ENCODE peak calls at places on chromosomes 1 and 21, in nine cellular contexts. One of them, this sample, is unnamed.
A peak's percentile ranks its signal among the peaks of the same experiment; 100 is the strongest.

GRCh38 chr1:225766967-225767413 is 10.6 kb upstream of the SRP9 start:
- DNase-seq in CD4-positive, CD25-positive, alpha-beta regulatory T cell: no peak
- DNase-seq in endodermal cell: no peak
- DNase-seq in tibial nerve: no peak
- DNase-seq in aorta: peak; percentile 86
- DNase-seq in neural progenitor cell: no peak
- DNase-seq in sigmoid colon: peak; percentile 89
- DNase-seq in heart right ventricle: no peak
- DNase-seq in body of pancreas: peak; percentile 35
- DNase-seq in this sample: no peak

GRCh38 chr1:86259390-86259789 is 102.8 kb upstream of the COL24A1 start:
- DNase-seq in neural progenitor cell: no peak
- DNase-seq in aorta: no peak
- DNase-seq in tibial nerve: no peak
- DNase-seq in body of pancreas: no peak
- DNase-seq in CD4-positive, CD25-positive, alpha-beta regulatory T cell: no peak
- DNase-seq in endodermal cell: no peak
- DNase-seq in sigmoid colon: no peak
- DNase-seq in heart right ventricle: no peak
- DNase-seq in this sample: no peak

GRCh38 chr1:58794585-58794984 is 10.7 kb upstream of the JUN start:
- DNase-seq in endodermal cell: no peak
- DNase-seq in aorta: no peak
- DNase-seq in tibial nerve: no peak
- DNase-seq in heart right ventricle: no peak
- DNase-seq in sigmoid colon: no peak
- DNase-seq in CD4-positive, CD25-positive, alpha-beta regulatory T cell: no peak
- DNase-seq in neural progenitor cell: no peak
- DNase-seq in body of pancreas: no peak
- DNase-seq in this sample: no peak

GRCh38 chr21:29267666-29268065 is 31.1 kb upstream of the BACH1 start:
- DNase-seq in tibial nerve: no peak
- DNase-seq in neural progenitor cell: no peak
- DNase-seq in sigmoid colon: no peak
- DNase-seq in heart right ventricle: no peak
- DNase-seq in endodermal cell: no peak
- DNase-seq in body of pancreas: no peak
- DNase-seq in aorta: no peak
- DNase-seq in CD4-positive, CD25-positive, alpha-beta regulatory T cell: no peak
- DNase-seq in this sample: no peak

GRCh38 chr1:214636436-214636835 is 33.4 kb downstream of the CENPF start:
- DNase-seq in aorta: no peak
- DNase-seq in endodermal cell: no peak
- DNase-seq in body of pancreas: no peak
- DNase-seq in tibial nerve: no peak
- DNase-seq in CD4-positive, CD25-positive, alpha-beta regulatory T cell: no peak
- DNase-seq in sigmoid colon: no peak
- DNase-seq in neural progenitor cell: no peak
- DNase-seq in heart right ventricle: no peak
- DNase-seq in this sample: no peak

GRCh38 chr1:231376875-231377549 is 38.9 kb downstream of the SPRTN start:
- DNase-seq in sigmoid colon: no peak
- DNase-seq in heart right ventricle: no peak
- DNase-seq in tibial nerve: no peak
- DNase-seq in body of pancreas: no peak
- DNase-seq in aorta: no peak
- DNase-seq in CD4-positive, CD25-positive, alpha-beta regulatory T cell: no peak
- DNase-seq in neural progenitor cell: no peak
- DNase-seq in endodermal cell: no peak
- DNase-seq in this sample: no peak

GRCh38 chr1:89865498-89866385 is 44.9 kb downstream of the LRRC8D start:
- DNase-seq in endodermal cell: no peak
- DNase-seq in neural progenitor cell: no peak
- DNase-seq in body of pancreas: no peak
- DNase-seq in heart right ventricle: no peak
- DNase-seq in CD4-positive, CD25-positive, alpha-beta regulatory T cell: no peak
- DNase-seq in aorta: no peak
- DNase-seq in sigmoid colon: no peak
- DNase-seq in tibial nerve: no peak
- DNase-seq in this sample: no peak

GRCh38 chr1:93907718-93908117 is 1.5 kb downstream of the GCLM start:
- DNase-seq in body of pancreas: peak; percentile 16
- DNase-seq in tibial nerve: peak; percentile 13
- DNase-seq in aorta: no peak
- DNase-seq in neural progenitor cell: peak; percentile 4
- DNase-seq in CD4-positive, CD25-positive, alpha-beta regulatory T cell: no peak
- DNase-seq in sigmoid colon: no peak
- DNase-seq in endodermal cell: no peak
- DNase-seq in heart right ventricle: peak; percentile 15
- DNase-seq in this sample: no peak

GRCh38 chr1:14598007-14598497 is 433 bp upstream of the KAZN start:
- DNase-seq in heart right ventricle: no peak
- DNase-seq in neural progenitor cell: peak; percentile 67
- DNase-seq in CD4-positive, CD25-positive, alpha-beta regulatory T cell: no peak
- DNase-seq in tibial nerve: no peak
- DNase-seq in aorta: no peak
- DNase-seq in endodermal cell: peak; percentile 81
- DNase-seq in sigmoid colon: no peak
- DNase-seq in body of pancreas: no peak
- DNase-seq in this sample: no peak

GRCh38 chr1:184359909-184360308 is 26.9 kb upstream of the C1orf21 start:
- DNase-seq in aorta: no peak
- DNase-seq in tibial nerve: no peak
- DNase-seq in sigmoid colon: no peak
- DNase-seq in CD4-positive, CD25-positive, alpha-beta regulatory T cell: no peak
- DNase-seq in body of pancreas: no peak
- DNase-seq in endodermal cell: no peak
- DNase-seq in heart right ventricle: no peak
- DNase-seq in neural progenitor cell: no peak
- DNase-seq in this sample: no peak

GRCh38 chr21:41603476-41603875 is 95.5 kb upstream of the TMPRSS2 start:
- DNase-seq in heart right ventricle: no peak
- DNase-seq in body of pancreas: no peak
- DNase-seq in aorta: peak; percentile 57
- DNase-seq in endodermal cell: peak; percentile 34
- DNase-seq in CD4-positive, CD25-positive, alpha-beta regulatory T cell: no peak
- DNase-seq in sigmoid colon: peak; percentile 39
- DNase-seq in tibial nerve: no peak
- DNase-seq in neural progenitor cell: no peak
- DNase-seq in this sample: no peak

GRCh38 chr1:67646145-67647035 is 38.6 kb upstream of the GADD45A start:
- DNase-seq in heart right ventricle: peak; percentile 61
- DNase-seq in endodermal cell: no peak
- DNase-seq in CD4-positive, CD25-positive, alpha-beta regulatory T cell: no peak
- DNase-seq in sigmoid colon: no peak
- DNase-seq in aorta: no peak
- DNase-seq in body of pancreas: peak; percentile 41
- DNase-seq in neural progenitor cell: peak; percentile 85
- DNase-seq in tibial nerve: no peak
- DNase-seq in this sample: no peak

GRCh38 chr1:115492880-115493279 is 148.9 kb upstream of the VANGL1 start:
- DNase-seq in aorta: no peak
- DNase-seq in heart right ventricle: no peak
- DNase-seq in sigmoid colon: no peak
- DNase-seq in body of pancreas: no peak
- DNase-seq in tibial nerve: no peak
- DNase-seq in neural progenitor cell: no peak
- DNase-seq in endodermal cell: no peak
- DNase-seq in CD4-positive, CD25-positive, alpha-beta regulatory T cell: no peak
- DNase-seq in this sample: no peak

GRCh38 chr1:243946946-243947345 is 96.9 kb upstream of the AKT3 start:
- DNase-seq in heart right ventricle: no peak
- DNase-seq in aorta: no peak
- DNase-seq in body of pancreas: no peak
- DNase-seq in CD4-positive, CD25-positive, alpha-beta regulatory T cell: no peak
- DNase-seq in tibial nerve: no peak
- DNase-seq in neural progenitor cell: peak; percentile 59
- DNase-seq in sigmoid colon: no peak
- DNase-seq in endodermal cell: peak; percentile 82
- DNase-seq in this sample: peak; percentile 15

GRCh38 chr1:62391369-62391971 is 45.4 kb upstream of the USP1 start:
- DNase-seq in neural progenitor cell: peak; percentile 85
- DNase-seq in endodermal cell: peak; percentile 86
- DNase-seq in heart right ventricle: no peak
- DNase-seq in tibial nerve: no peak
- DNase-seq in aorta: no peak
- DNase-seq in CD4-positive, CD25-positive, alpha-beta regulatory T cell: no peak
- DNase-seq in sigmoid colon: no peak
- DNase-seq in body of pancreas: peak; percentile 25
- DNase-seq in this sample: no peak

GRCh38 chr1:225544924-225545323 is 108.0 kb downstream of the ENAH start:
- DNase-seq in sigmoid colon: no peak
- DNase-seq in CD4-positive, CD25-positive, alpha-beta regulatory T cell: no peak
- DNase-seq in aorta: no peak
- DNase-seq in heart right ventricle: no peak
- DNase-seq in body of pancreas: no peak
- DNase-seq in tibial nerve: no peak
- DNase-seq in endodermal cell: no peak
- DNase-seq in neural progenitor cell: no peak
- DNase-seq in this sample: no peak

GRCh38 chr1:162028726-162029125 is 5.1 kb upstream of the OLFML2B start:
- DNase-seq in sigmoid colon: no peak
- DNase-seq in heart right ventricle: no peak
- DNase-seq in aorta: no peak
- DNase-seq in tibial nerve: no peak
- DNase-seq in CD4-positive, CD25-positive, alpha-beta regulatory T cell: no peak
- DNase-seq in body of pancreas: no peak
- DNase-seq in endodermal cell: no peak
- DNase-seq in neural progenitor cell: no peak
- DNase-seq in this sample: no peak

GRCh38 chr1:246324711-246325110 is 182.4 kb downstream of the SMYD3 start:
- DNase-seq in heart right ventricle: no peak
- DNase-seq in tibial nerve: no peak
- DNase-seq in sigmoid colon: no peak
- DNase-seq in aorta: no peak
- DNase-seq in CD4-positive, CD25-positive, alpha-beta regulatory T cell: no peak
- DNase-seq in endodermal cell: peak; percentile 82
- DNase-seq in body of pancreas: no peak
- DNase-seq in neural progenitor cell: peak; percentile 14
- DNase-seq in this sample: no peak

GRCh38 chr1:244435562-244436205 is 16.0 kb downstream of the ADSS2 start:
- DNase-seq in neural progenitor cell: no peak
- DNase-seq in heart right ventricle: no peak
- DNase-seq in tibial nerve: no peak
- DNase-seq in CD4-positive, CD25-positive, alpha-beta regulatory T cell: no peak
- DNase-seq in sigmoid colon: no peak
- DNase-seq in aorta: no peak
- DNase-seq in body of pancreas: no peak
- DNase-seq in endodermal cell: no peak
- DNase-seq in this sample: no peak

DNA sequence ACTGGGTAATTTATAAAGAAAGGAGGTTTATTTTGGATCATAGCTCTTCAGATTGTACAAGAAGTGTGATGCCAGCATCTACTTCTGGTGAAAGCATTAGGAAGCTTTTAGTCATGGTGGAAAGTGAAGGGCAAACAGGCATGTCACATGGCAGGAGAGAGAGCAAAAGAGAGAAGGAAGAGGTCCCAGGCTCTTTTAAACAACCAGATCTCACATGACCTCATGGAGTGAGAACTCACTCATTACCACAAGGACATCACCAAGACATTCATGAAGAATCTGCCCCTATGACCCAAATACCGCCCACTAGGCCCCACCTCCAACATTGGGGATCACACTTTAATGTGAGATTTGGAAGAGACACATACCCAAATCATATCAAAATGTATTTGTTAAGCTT is 10.0 kb downstream of the RPTN start:
- DNase-seq in sigmoid colon: no peak
- DNase-seq in endodermal cell: no peak
- DNase-seq in aorta: no peak
- DNase-seq in CD4-positive, CD25-positive, alpha-beta regulatory T cell: no peak
- DNase-seq in tibial nerve: no peak
- DNase-seq in heart right ventricle: no peak
- DNase-seq in neural progenitor cell: no peak
- DNase-seq in body of pancreas: no peak
- DNase-seq in this sample: no peak
- H3K9me3 ChIP-seq in sigmoid colon: peaks cover 5% of the 10 kb centered on the region
- H3K9me3 ChIP-seq in endodermal cell: peaks cover 62% of the 10 kb centered on the region
- H3K9me3 ChIP-seq in aorta: peaks cover 5% of the 10 kb centered on the region
- H3K9me3 ChIP-seq in CD4-positive, CD25-positive, alpha-beta regulatory T cell: peaks cover 25% of the 10 kb centered on the region
- H3K9me3 ChIP-seq in tibial nerve: peaks cover 4% of the 10 kb centered on the region
- H3K9me3 ChIP-seq in heart right ventricle: peaks cover 24% of the 10 kb centered on the region
- H3K9me3 ChIP-seq in neural progenitor cell: peaks cover 10% of the 10 kb centered on the region
- H3K9me3 ChIP-seq in body of pancreas: peaks cover 9% of the 10 kb centered on the region
- H3K9me3 ChIP-seq in this sample: no peaks in the 10 kb centered on the region

GRCh38 chr1:200767326-200767725 is 28.6 kb downstream of the CAMSAP2 start:
- DNase-seq in aorta: no peak
- DNase-seq in CD4-positive, CD25-positive, alpha-beta regulatory T cell: no peak
- DNase-seq in heart right ventricle: no peak
- DNase-seq in sigmoid colon: no peak
- DNase-seq in endodermal cell: no peak
- DNase-seq in tibial nerve: no peak
- DNase-seq in body of pancreas: no peak
- DNase-seq in neural progenitor cell: no peak
- DNase-seq in this sample: no peak

DNA sequence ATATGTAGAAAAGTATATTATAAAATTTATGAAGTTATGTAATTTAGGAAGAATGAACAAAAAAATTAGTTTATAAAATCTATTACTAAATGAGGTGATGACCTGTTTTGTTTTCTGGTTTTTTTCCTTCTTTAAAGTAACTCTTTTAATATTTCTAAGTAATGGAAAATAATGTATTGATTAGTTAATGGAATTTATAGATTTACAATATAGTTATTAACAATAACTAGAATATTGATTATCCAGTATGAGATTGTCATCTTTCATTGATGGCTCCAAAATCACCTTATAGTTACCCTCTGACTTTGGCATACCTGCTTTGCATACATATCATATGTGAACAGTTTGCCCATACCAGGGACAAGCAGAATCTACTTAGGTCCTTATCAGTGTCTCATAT is 23.4 kb downstream of the CAMSAP2 start:
- DNase-seq in heart right ventricle: no peak
- DNase-seq in CD4-positive, CD25-positive, alpha-beta regulatory T cell: no peak
- DNase-seq in body of pancreas: no peak
- DNase-seq in endodermal cell: no peak
- DNase-seq in tibial nerve: no peak
- DNase-seq in neural progenitor cell: no peak
- DNase-seq in aorta: no peak
- DNase-seq in sigmoid colon: no peak
- DNase-seq in this sample: no peak
- H3K9me3 ChIP-seq in heart right ventricle: no peaks in the 10 kb centered on the region
- H3K9me3 ChIP-seq in CD4-positive, CD25-positive, alpha-beta regulatory T cell: no peaks in the 10 kb centered on the region
- H3K9me3 ChIP-seq in body of pancreas: no peaks in the 10 kb centered on the region
- H3K9me3 ChIP-seq in endodermal cell: no peaks in the 10 kb centered on the region
- H3K9me3 ChIP-seq in tibial nerve: no peaks in the 10 kb centered on the region
- H3K9me3 ChIP-seq in neural progenitor cell: no peaks in the 10 kb centered on the region
- H3K9me3 ChIP-seq in aorta: no peaks in the 10 kb centered on the region
- H3K9me3 ChIP-seq in sigmoid colon: no peaks in the 10 kb centered on the region
- H3K9me3 ChIP-seq in this sample: no peaks in the 10 kb centered on the region

GRCh38 chr1:52534928-52535764 is 17.7 kb downstream of the TUT4 start:
- DNase-seq in aorta: no peak
- DNase-seq in tibial nerve: no peak
- DNase-seq in sigmoid colon: no peak
- DNase-seq in CD4-positive, CD25-positive, alpha-beta regulatory T cell: no peak
- DNase-seq in body of pancreas: no peak
- DNase-seq in heart right ventricle: no peak
- DNase-seq in neural progenitor cell: no peak
- DNase-seq in endodermal cell: no peak
- DNase-seq in this sample: no peak
- H3K9me3 ChIP-seq in aorta: no peaks in the 10 kb centered on the region
- H3K9me3 ChIP-seq in tibial nerve: no peaks in the 10 kb centered on the region
- H3K9me3 ChIP-seq in sigmoid colon: no peaks in the 10 kb centered on the region
- H3K9me3 ChIP-seq in CD4-positive, CD25-positive, alpha-beta regulatory T cell: no peaks in the 10 kb centered on the region
- H3K9me3 ChIP-seq in body of pancreas: no peaks in the 10 kb centered on the region
- H3K9me3 ChIP-seq in heart right ventricle: peaks cover 12% of the 10 kb centered on the region
- H3K9me3 ChIP-seq in neural progenitor cell: peaks cover 11% of the 10 kb centered on the region
- H3K9me3 ChIP-seq in endodermal cell: peaks cover 20% of the 10 kb centered on the region
- H3K9me3 ChIP-seq in this sample: no peaks in the 10 kb centered on the region

GRCh38 chr1:180732866-180733265 is 101.0 kb downstream of the XPR1 start:
- DNase-seq in tibial nerve: no peak
- DNase-seq in CD4-positive, CD25-positive, alpha-beta regulatory T cell: no peak
- DNase-seq in body of pancreas: no peak
- DNase-seq in neural progenitor cell: no peak
- DNase-seq in aorta: no peak
- DNase-seq in sigmoid colon: no peak
- DNase-seq in heart right ventricle: no peak
- DNase-seq in endodermal cell: no peak
- DNase-seq in this sample: no peak
- H3K9me3 ChIP-seq in tibial nerve: no peaks in the 10 kb centered on the region
- H3K9me3 ChIP-seq in CD4-positive, CD25-positive, alpha-beta regulatory T cell: peaks cover 49% of the 10 kb centered on the region
- H3K9me3 ChIP-seq in body of pancreas: peaks cover 10% of the 10 kb centered on the region
- H3K9me3 ChIP-seq in neural progenitor cell: peaks cover 20% of the 10 kb centered on the region
- H3K9me3 ChIP-seq in aorta: peaks cover 1% of the 10 kb centered on the region
- H3K9me3 ChIP-seq in sigmoid colon: peaks cover 8% of the 10 kb centered on the region
- H3K9me3 ChIP-seq in heart right ventricle: peaks cover 58% of the 10 kb centered on the region
- H3K9me3 ChIP-seq in endodermal cell: peaks cover 65% of the 10 kb centered on the region
- H3K9me3 ChIP-seq in this sample: peaks cover 18% of the 10 kb centered on the region

This sample was measured in T-helper 17 cell.